ENCODE peak calls at places on chromosomes 13 and 19, in four cellular contexts. One of them, this sample, is unnamed.
A peak's percentile ranks its signal among the peaks of the same experiment; 100 is the strongest.

GRCh38 chr13:29434217-29434940 is 161.1 kb downstream of the SLC7A1 start:
- DNase-seq in SK-N-SH: peak; percentile 21
- DNase-seq in PC-3: no peak
- DNase-seq in PC-9: no peak
- DNase-seq in this sample: no peak

GRCh38 chr19:23436944-23437343 is 41.7 kb upstream of the ZNF91 start:
- DNase-seq in PC-9: no peak
- DNase-seq in PC-3: peak; percentile 9
- DNase-seq in SK-N-SH: no peak
- DNase-seq in this sample: no peak

GRCh38 chr19:5838437-5839311 is 828 bp downstream of the FUT6 start:
- DNase-seq in SK-N-SH: peak; percentile 28
- DNase-seq in PC-9: no peak
- DNase-seq in PC-3: no peak
- DNase-seq in this sample: no peak

GRCh38 chr13:48783181-48783630 is 129.5 kb downstream of the CYSLTR2 start:
- DNase-seq in PC-9: no peak
- DNase-seq in PC-3: peak; percentile 60
- DNase-seq in SK-N-SH: no peak
- DNase-seq in this sample: no peak

GRCh38 chr19:29454109-29454508 is 71.7 kb upstream of the VSTM2B start:
- DNase-seq in PC-9: no peak
- DNase-seq in PC-3: no peak
- DNase-seq in SK-N-SH: no peak
- DNase-seq in this sample: no peak

GRCh38 chr19:53357821-53358581 is 7.5 kb upstream of the ZNF525 start:
- DNase-seq in PC-9: no peak
- DNase-seq in PC-3: no peak
- DNase-seq in SK-N-SH: peak; percentile 21
- DNase-seq in this sample: no peak

GRCh38 chr13:48990900-48991299 is 15.2 kb downstream of the FNDC3A start:
- DNase-seq in PC-9: no peak
- DNase-seq in PC-3: no peak
- DNase-seq in SK-N-SH: no peak
- DNase-seq in this sample: no peak

GRCh38 chr13:99288069-99288468 is 19.1 kb downstream of the GPR183 start:
- DNase-seq in PC-9: no peak
- DNase-seq in SK-N-SH: no peak
- DNase-seq in PC-3: no peak
- DNase-seq in this sample: no peak

GRCh38 chr13:89862691-89863036 is 1484.8 kb upstream of the MIR17HG start:
- DNase-seq in PC-9: no peak
- DNase-seq in SK-N-SH: no peak
- DNase-seq in PC-3: peak; percentile 52
- DNase-seq in this sample: no peak

GRCh38 chr13:35851238-35851814 is 279.9 kb downstream of the DCLK1 start:
- DNase-seq in SK-N-SH: no peak
- DNase-seq in PC-9: no peak
- DNase-seq in PC-3: no peak
- DNase-seq in this sample: no peak

GRCh38 chr13:44576396-44577235 is 486 bp upstream of the TSC22D1 start:
- DNase-seq in PC-9: no peak
- DNase-seq in SK-N-SH: peak; percentile 68
- DNase-seq in PC-3: no peak
- DNase-seq in this sample: peak; percentile 62

GRCh38 chr19:34662919-34663318 is 14.0 kb downstream of the SCGB2B2 start:
- DNase-seq in PC-3: peak; percentile 36
- DNase-seq in SK-N-SH: peak; percentile 68
- DNase-seq in PC-9: no peak
- DNase-seq in this sample: peak; percentile 53

GRCh38 chr13:37457594-37457993 is 141.0 kb downstream of the POSTN start:
- DNase-seq in PC-3: peak; percentile 34
- DNase-seq in PC-9: no peak
- DNase-seq in SK-N-SH: no peak
- DNase-seq in this sample: no peak

GRCh38 chr13:51148223-51148951 is 37.3 kb upstream of the C13orf42 start:
- DNase-seq in PC-9: no peak
- DNase-seq in SK-N-SH: peak; percentile 27
- DNase-seq in PC-3: no peak
- DNase-seq in this sample: peak; percentile 52

GRCh38 chr19:46902402-46902766 is 41.6 kb downstream of the ARHGAP35 start:
- DNase-seq in SK-N-SH: no peak
- DNase-seq in PC-9: peak; percentile 99
- DNase-seq in PC-3: peak; percentile 86
- DNase-seq in this sample: no peak

GRCh38 chr19:18733196-18733647 is 49.7 kb downstream of the CRTC1 start:
- DNase-seq in PC-3: no peak
- DNase-seq in PC-9: no peak
- DNase-seq in SK-N-SH: peak; percentile 84
- DNase-seq in this sample: no peak

GRCh38 chr13:47250141-47250540 is 353.3 kb upstream of the HTR2A start:
- DNase-seq in SK-N-SH: no peak
- DNase-seq in PC-3: peak; percentile 71
- DNase-seq in PC-9: no peak
- DNase-seq in this sample: no peak

GRCh38 chr13:71577127-71577526 is 289.9 kb downstream of the DACH1 start:
- DNase-seq in PC-3: peak; percentile 13
- DNase-seq in SK-N-SH: no peak
- DNase-seq in PC-9: no peak
- DNase-seq in this sample: no peak

GRCh38 chr13:67101730-67102467 is 128.2 kb downstream of the PCDH9 start:
- DNase-seq in PC-3: no peak
- DNase-seq in SK-N-SH: no peak
- DNase-seq in PC-9: no peak
- DNase-seq in this sample: no peak

GRCh38 chr13:113906566-113906965 is 42.7 kb upstream of the GAS6 start:
- DNase-seq in PC-3: no peak
- DNase-seq in PC-9: no peak
- DNase-seq in SK-N-SH: no peak
- DNase-seq in this sample: no peak
- H3F3A ChIP-seq in PC-3: no peaks in the 10 kb centered on the region
- H3F3A ChIP-seq in PC-9: no peaks in the 10 kb centered on the region
- H3F3A ChIP-seq in SK-N-SH: peaks cover 34% of the 10 kb centered on the region
- H3F3A ChIP-seq in this sample: no peaks in the 10 kb centered on the region

GRCh38 chr13:114065141-114065925 is 67.1 kb downstream of the RASA3 start:
- DNase-seq in PC-9: peak; percentile 99
- DNase-seq in SK-N-SH: peak; percentile 90
- DNase-seq in PC-3: peak; percentile 95
- DNase-seq in this sample: peak; percentile 63

GRCh38 chr13:114062754-114063153 is 69.7 kb downstream of the RASA3 start:
- DNase-seq in PC-3: no peak
- DNase-seq in PC-9: no peak
- DNase-seq in SK-N-SH: no peak
- DNase-seq in this sample: no peak

GRCh38 chr13:114064516-114065140 is 67.8 kb downstream of the RASA3 start:
- DNase-seq in PC-9: no peak
- DNase-seq in SK-N-SH: peak; percentile 83
- DNase-seq in PC-3: peak; percentile 20
- DNase-seq in this sample: peak; percentile 90

GRCh38 chr13:114062341-114062740 is 70.1 kb downstream of the RASA3 start:
- DNase-seq in PC-3: no peak
- DNase-seq in PC-9: no peak
- DNase-seq in SK-N-SH: no peak
- DNase-seq in this sample: no peak

GRCh38 chr13:114063545-114064515 is 68.6 kb downstream of the RASA3 start:
- DNase-seq in PC-9: no peak
- DNase-seq in PC-3: peak; percentile 22
- DNase-seq in SK-N-SH: peak; percentile 75
- DNase-seq in this sample: peak; percentile 38
- H3F3A ChIP-seq in PC-9: peaks cover 23% of the 10 kb centered on the region
- H3F3A ChIP-seq in PC-3: no peaks in the 10 kb centered on the region
- H3F3A ChIP-seq in SK-N-SH: peaks cover 54% of the 10 kb centered on the region
- H3F3A ChIP-seq in this sample: peaks cover 27% of the 10 kb centered on the region

GRCh38 chr19:1088419-1089066 is 6.6 kb downstream of the POLR2E start:
- DNase-seq in SK-N-SH: no peak
- DNase-seq in PC-9: no peak
- DNase-seq in PC-3: no peak
- DNase-seq in this sample: no peak
- H3F3A ChIP-seq in SK-N-SH: peaks cover 13% of the 10 kb centered on the region
- H3F3A ChIP-seq in PC-9: peaks cover under 1% of the 10 kb centered on the region
- H3F3A ChIP-seq in PC-3: no peaks in the 10 kb centered on the region
- H3F3A ChIP-seq in this sample: peaks cover 9% of the 10 kb centered on the region

GRCh38 chr19:2070986-2071673 is 20.1 kb upstream of the MKNK2 start:
- DNase-seq in PC-3: no peak
- DNase-seq in SK-N-SH: no peak
- DNase-seq in PC-9: no peak
- DNase-seq in this sample: no peak
- H3F3A ChIP-seq in PC-3: no peaks in the 10 kb centered on the region
- H3F3A ChIP-seq in SK-N-SH: peaks cover 8% of the 10 kb centered on the region
- H3F3A ChIP-seq in PC-9: no peaks in the 10 kb centered on the region
- H3F3A ChIP-seq in this sample: peaks cover 3% of the 10 kb centered on the region

GRCh38 chr19:13022859-13023636 is 27.8 kb downstream of the NFIX start:
- DNase-seq in SK-N-SH: peak; percentile 87
- DNase-seq in PC-9: no peak
- DNase-seq in PC-3: peak; percentile 94
- DNase-seq in this sample: peak; percentile 77
- H3F3A ChIP-seq in SK-N-SH: peaks cover 9% of the 10 kb centered on the region
- H3F3A ChIP-seq in PC-9: peaks cover 5% of the 10 kb centered on the region
- H3F3A ChIP-seq in PC-3: peaks cover 5% of the 10 kb centered on the region
- H3F3A ChIP-seq in this sample: peaks cover 54% of the 10 kb centered on the region